ENCODE peak calls at places on chromosomes 5 and 9, in six cellular contexts. One of them, this sample, is unnamed.

GRCh38 chr5:112863549-112863948 is 2.5 kb downstream of the SRP19 start:
- DNase-seq in iPS DF 6.9: no peak
- DNase-seq in nucleus accumbens: peak; percentile 15
- DNase-seq in COR-L47: no peak
- DNase-seq in spleen: no peak
- DNase-seq in Calu3: no peak
- DNase-seq in this sample: no peak

GRCh38 chr9:5442400-5443011 is 4.8 kb upstream of the PLGRKT start:
- DNase-seq in iPS DF 6.9: no peak
- DNase-seq in nucleus accumbens: no peak
- DNase-seq in COR-L47: peak; percentile 23
- DNase-seq in spleen: no peak
- DNase-seq in Calu3: peak; percentile 41
- DNase-seq in this sample: no peak

GRCh38 chr9:115999498-115999897 is 154.1 kb upstream of the PAPPA start:
- DNase-seq in iPS DF 6.9: no peak
- DNase-seq in nucleus accumbens: no peak
- DNase-seq in COR-L47: no peak
- DNase-seq in spleen: no peak
- DNase-seq in Calu3: no peak
- DNase-seq in this sample: no peak

GRCh38 chr5:74993743-74994142 is 58.6 kb downstream of the GCNT4 start:
- DNase-seq in iPS DF 6.9: no peak
- DNase-seq in nucleus accumbens: no peak
- DNase-seq in COR-L47: no peak
- DNase-seq in spleen: no peak
- DNase-seq in Calu3: no peak
- DNase-seq in this sample: no peak

GRCh38 chr9:133405508-133406009 is 12.3 kb downstream of the REXO4 start:
- DNase-seq in iPS DF 6.9: no peak
- DNase-seq in nucleus accumbens: no peak
- DNase-seq in COR-L47: no peak
- DNase-seq in spleen: no peak
- DNase-seq in Calu3: no peak
- DNase-seq in this sample: no peak

GRCh38 chr5:135986891-135987401 is 32.2 kb upstream of the LECT2 start:
- DNase-seq in iPS DF 6.9: no peak
- DNase-seq in nucleus accumbens: no peak
- DNase-seq in COR-L47: no peak
- DNase-seq in spleen: no peak
- DNase-seq in Calu3: no peak
- DNase-seq in this sample: no peak

GRCh38 chr9:126514037-126514821 is 99.5 kb upstream of the LMX1B start:
- DNase-seq in iPS DF 6.9: no peak
- DNase-seq in nucleus accumbens: peak; percentile 24
- DNase-seq in COR-L47: peak; percentile 27
- DNase-seq in spleen: peak; percentile 94
- DNase-seq in Calu3: no peak
- DNase-seq in this sample: no peak

GRCh38 chr5:77073667-77074066 is 13.4 kb downstream of the ZBED3 start:
- DNase-seq in iPS DF 6.9: no peak
- DNase-seq in nucleus accumbens: no peak
- DNase-seq in COR-L47: no peak
- DNase-seq in spleen: no peak
- DNase-seq in Calu3: no peak
- DNase-seq in this sample: no peak

GRCh38 chr5:142320851-142321560 is 3.8 kb downstream of the SPRY4 start:
- DNase-seq in iPS DF 6.9: no peak
- DNase-seq in nucleus accumbens: no peak
- DNase-seq in COR-L47: no peak
- DNase-seq in spleen: no peak
- DNase-seq in Calu3: no peak
- DNase-seq in this sample: no peak

GRCh38 chr9:6788175-6789016 is 30.6 kb downstream of the KDM4C start:
- DNase-seq in iPS DF 6.9: no peak
- DNase-seq in nucleus accumbens: peak; percentile 23
- DNase-seq in COR-L47: no peak
- DNase-seq in spleen: no peak
- DNase-seq in Calu3: no peak
- DNase-seq in this sample: peak; percentile 32

GRCh38 chr9:80156725-80157124 is 585.0 kb downstream of the TLE4 start:
- DNase-seq in iPS DF 6.9: no peak
- DNase-seq in nucleus accumbens: no peak
- DNase-seq in COR-L47: no peak
- DNase-seq in spleen: no peak
- DNase-seq in Calu3: no peak
- DNase-seq in this sample: no peak

GRCh38 chr9:77085416-77085815 is 66.0 kb downstream of the FOXB2 start:
- DNase-seq in iPS DF 6.9: no peak
- DNase-seq in nucleus accumbens: no peak
- DNase-seq in COR-L47: no peak
- DNase-seq in spleen: no peak
- DNase-seq in Calu3: no peak
- DNase-seq in this sample: no peak

GRCh38 chr5:65721050-65721774 is 697 bp downstream of the SGTB start:
- DNase-seq in iPS DF 6.9: no peak
- DNase-seq in nucleus accumbens: peak; percentile 79
- DNase-seq in COR-L47: peak; percentile 64
- DNase-seq in spleen: peak; percentile 86
- DNase-seq in Calu3: peak; percentile 22
- DNase-seq in this sample: peak; percentile 60

GRCh38 chr5:93192107-93192506 is 388.9 kb downstream of the NR2F1-AS1 start:
- DNase-seq in iPS DF 6.9: no peak
- DNase-seq in nucleus accumbens: no peak
- DNase-seq in COR-L47: no peak
- DNase-seq in spleen: no peak
- DNase-seq in Calu3: no peak
- DNase-seq in this sample: no peak